ENCODE peak calls at places on chromosome 3, in five cellular contexts. L is glutamatergic neuron, R is kidney, B is hepatocyte, M is LNCaP clone FGC. G is an unnamed sample.

GRCh38 chr3:128942161-128942952 is 51.5 kb downstream of the CFAP92 start:
- DNase-seq in L (no peak), R (no peak), B (no peak), M (no peak), G (no peak)

GRCh38 chr3:190385835-190386688 is 1.9 kb upstream of the CLDN16 start:
- DNase-seq in L (no peak), R (no peak), B (peak), M (no peak), G (no peak)

GRCh38 chr3:9014189-9014588 is 50.9 kb upstream of the RAD18 start:
- DNase-seq in L (no peak), R (no peak), B (peak), M (no peak), G (no peak)

GRCh38 chr3:73552700-73553099 is 72.0 kb downstream of the PDZRN3 start:
- DNase-seq in L (no peak), R (no peak), B (no peak), M (no peak), G (no peak)

GRCh38 chr3:98542623-98543022 is 10.8 kb downstream of the GPR15 start:
- DNase-seq in L (no peak), R (no peak), B (no peak), M (no peak), G (no peak)

GRCh38 chr3:53804697-53805462 is 41.3 kb downstream of the CHDH start:
- DNase-seq in L (no peak), R (no peak), B (peak), M (no peak), G (no peak)

GRCh38 chr3:15272431-15273196 is 59.8 kb downstream of the SH3BP5 start:
- DNase-seq in L (no peak), R (no peak), B (no peak), M (no peak), G (no peak)

GRCh38 chr3:172635588-172635987 is 75.3 kb downstream of the NCEH1 start:
- DNase-seq in L (no peak), R (no peak), B (no peak), M (no peak), G (peak)

GRCh38 chr3:111812680-111813079 is 46.4 kb upstream of the PHLDB2 start:
- DNase-seq in L (no peak), R (no peak), B (no peak), M (no peak), G (no peak)

GRCh38 chr3:21463319-21463718 is 287.7 kb downstream of the ZNF385D start:
- DNase-seq in L (no peak), R (no peak), B (no peak), M (no peak), G (no peak)

DNA sequence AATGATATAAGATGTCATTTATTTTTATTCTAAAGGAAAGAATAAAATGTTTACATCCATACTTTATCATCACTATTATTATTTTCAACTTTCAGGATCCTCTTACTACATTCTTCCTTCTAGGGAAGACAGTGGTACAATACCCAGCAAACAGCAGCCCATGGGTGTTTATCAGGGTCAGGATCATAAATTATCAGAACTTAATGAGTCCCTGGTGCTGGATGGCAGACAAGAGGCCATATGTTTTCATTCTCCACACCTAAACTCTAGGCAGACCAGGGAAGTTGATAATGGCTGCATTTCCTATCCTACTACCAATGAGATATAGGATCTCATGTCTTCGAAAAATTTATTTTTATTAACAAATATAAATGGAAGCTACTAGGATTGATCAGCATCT is 127.7 kb downstream of the SAMMSON start:
- DNase-seq in L (no peak), R (no peak), B (no peak), M (no peak), G (no peak)
- TF ChIP-seq CTCF in L (no peak), R (no peak), B (no peak), M (no peak), G (no peak)

DNA sequence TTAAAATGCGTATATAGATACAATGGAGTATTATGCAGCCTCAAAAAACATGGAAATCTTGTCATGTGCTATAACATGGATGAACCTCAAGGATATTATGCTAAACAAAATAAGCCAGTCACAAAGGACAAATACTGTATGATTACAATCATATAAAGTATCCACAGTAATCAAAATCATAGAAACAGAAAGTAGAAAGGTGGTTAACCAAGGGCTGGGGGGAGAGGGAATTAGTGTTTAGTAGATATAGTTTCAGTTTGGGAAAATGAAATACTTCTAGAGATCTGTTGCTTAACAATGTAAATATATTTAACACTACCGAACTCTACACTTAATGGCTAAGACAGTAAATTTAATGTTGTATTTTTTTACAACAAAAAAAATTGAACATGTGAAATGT is 9.0 kb downstream of the TOP2B start:
- DNase-seq in L (no peak), R (no peak), B (no peak), M (no peak), G (no peak)
- TF ChIP-seq CTCF in L (no peak), R (no peak), B (no peak), M (no peak), G (no peak)

GRCh38 chr3:149764302-149764701 is 12.0 kb upstream of the COMMD2 start:
- DNase-seq in L (no peak), R (no peak), B (no peak), M (no peak), G (no peak)

GRCh38 chr3:149768704-149769103 is 16.4 kb upstream of the COMMD2 start:
- DNase-seq in L (no peak), R (no peak), B (no peak), M (no peak), G (no peak)

GRCh38 chr3:149763565-149763964 is 11.3 kb upstream of the COMMD2 start:
- DNase-seq in L (no peak), R (no peak), B (no peak), M (no peak), G (no peak)

GRCh38 chr3:149767720-149768119 is 15.4 kb upstream of the COMMD2 start:
- DNase-seq in L (no peak), R (no peak), B (no peak), M (no peak), G (no peak)

DNA sequence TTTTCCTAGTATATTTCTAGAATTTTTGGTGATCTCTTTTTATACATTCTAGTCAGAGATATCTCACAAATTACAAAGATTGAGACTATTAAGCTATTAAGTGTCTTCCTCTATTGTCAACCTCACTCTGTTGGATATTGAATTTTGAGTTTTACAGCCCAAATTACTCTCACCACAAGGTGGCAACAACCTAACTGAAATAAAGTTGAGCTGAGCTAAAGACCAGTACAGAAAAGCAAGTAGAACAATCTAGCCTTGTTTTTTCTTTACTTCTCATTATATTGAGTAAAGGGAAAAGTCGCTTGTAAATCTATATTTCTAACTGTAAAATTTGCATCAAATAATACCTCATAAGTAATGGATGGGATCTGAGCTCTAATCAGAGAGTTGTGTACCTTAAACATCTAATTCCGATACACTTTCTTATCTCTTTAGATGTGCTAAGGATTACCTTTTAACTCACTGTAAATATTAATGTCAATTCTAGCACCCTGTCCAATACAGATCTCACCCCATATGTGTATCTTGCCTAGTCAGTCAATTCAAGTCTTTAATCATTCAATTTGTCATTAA is 13.6 kb upstream of the COMMD2 start:
- DNase-seq in L (no peak), R (no peak), B (peak), M (no peak), G (peak)
- TF ChIP-seq CTCF in L (peak), R (peak), B (peak), M (peak), G (peak)

GRCh38 chr3:143348486-143349327 is 229.1 kb downstream of the CHST2 start:
- DNase-seq in L (no peak), R (no peak), B (no peak), M (no peak), G (peak)
- TF ChIP-seq CTCF in L (no peak), R (no peak), B (no peak), M (no peak), G (peak)

GRCh38 chr3:43223670-43224364 is 62.5 kb upstream of the SNRK start:
- DNase-seq in L (no peak), R (no peak), B (no peak), M (no peak), G (no peak)
- TF ChIP-seq CTCF in L (no peak), R (no peak), B (peak), M (peak), G (no peak)

GRCh38 chr3:106085998-106086397 is 217.2 kb upstream of the CBLB start:
- DNase-seq in L (no peak), R (no peak), B (no peak), M (peak), G (no peak)
- TF ChIP-seq CTCF in L (no peak), R (no peak), B (no peak), M (no peak), G (no peak)

GRCh38 chr3:20222274-20222673 is 36.3 kb upstream of the SGO1 start:
- DNase-seq in L (no peak), R (no peak), B (no peak), M (no peak), G (no peak)

GRCh38 chr3:20230954-20231353 is 44.9 kb upstream of the SGO1 start:
- DNase-seq in L (no peak), R (no peak), B (no peak), M (no peak), G (no peak)

GRCh38 chr3:20225769-20226168 is 39.8 kb upstream of the SGO1 start:
- DNase-seq in L (no peak), R (no peak), B (peak), M (no peak), G (no peak)
- TF ChIP-seq CTCF in L (no peak), R (peak), B (peak), M (peak), G (peak)

DNA sequence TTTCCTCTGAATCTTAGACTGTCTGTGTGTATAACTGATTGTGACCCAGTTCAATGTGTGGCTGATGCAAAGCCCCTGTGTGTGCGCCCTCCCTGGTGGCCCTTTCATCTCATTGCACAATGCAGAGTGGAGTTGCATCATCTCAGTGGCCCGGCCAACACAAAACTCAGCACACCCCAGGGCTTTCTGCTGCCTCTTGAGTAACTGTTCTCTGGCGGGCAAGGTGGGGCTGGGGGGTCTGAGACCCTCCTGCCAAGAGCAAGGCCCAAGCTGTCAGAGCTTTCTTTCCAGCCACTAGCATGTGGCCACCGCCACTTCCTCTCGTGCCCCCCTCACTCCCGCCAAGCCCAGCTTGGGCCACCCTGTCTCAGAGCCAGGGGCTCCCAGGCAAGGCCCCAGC is 80.7 kb upstream of the ALDH1L1 start:
- DNase-seq in L (peak), R (peak), B (peak), M (no peak), G (no peak)
- TF ChIP-seq CTCF in L (no peak), R (no peak), B (peak), M (no peak), G (no peak)

G was measured in GM10248.